ENCODE peak calls at places on chromosomes 11 and 22, in seven cellular contexts. L is uterus, K is fibroblast of lung, O is brain microvascular endothelial cell, U is cardiac muscle cell, R is GM23338, C is IMR-90. W is an unnamed sample.

GRCh38 chr11:59894616-59895015 is 16.0 kb downstream of the OOSP3 start:
- DNase-seq in L (no peak), U (no peak), C (no peak), O (no peak), R (no peak), K (no peak), W (no peak)

GRCh38 chr22:27223317-27224177 is 566.2 kb downstream of the MIAT start:
- DNase-seq in K (peak; percentile 100), O (peak; percentile 94), R (no peak), U (no peak), L (peak; percentile 39), C (peak; percentile 89), W (no peak)

GRCh38 chr22:28141614-28142013 is 222.6 kb upstream of the PITPNB start:
- DNase-seq in C (peak; percentile 77), K (peak; percentile 92), U (no peak), O (peak; percentile 50), L (no peak), R (no peak), W (no peak)

GRCh38 chr11:124865902-124866851 is 945 bp downstream of the ROBO3 start:
- DNase-seq in L (no peak), U (peak; percentile 70), C (peak; percentile 15), R (peak; percentile 69), K (peak; percentile 22), O (no peak), W (no peak)

GRCh38 chr11:123103326-123103980 is 41.5 kb upstream of the HSPA8 start:
- DNase-seq in K (peak; percentile 61), O (peak; percentile 46), C (peak; percentile 75), R (peak; percentile 73), L (peak; percentile 50), U (peak; percentile 70), W (peak; percentile 70)

GRCh38 chr11:19101803-19102520 is 15.0 kb upstream of the ZDHHC13 start:
- DNase-seq in K (peak; percentile 27), R (no peak), L (no peak), C (no peak), O (no peak), U (no peak), W (no peak)

GRCh38 chr11:4541071-4541470 is 3.9 kb upstream of the OR52M1 start:
- DNase-seq in C (no peak), K (no peak), O (no peak), U (no peak), R (no peak), L (no peak), W (no peak)

GRCh38 chr11:120168960-120169681 is 31.2 kb upstream of the TRIM29 start:
- DNase-seq in O (peak; percentile 42), K (peak; percentile 49), R (peak; percentile 89), U (peak; percentile 76), C (peak; percentile 45), L (peak; percentile 78), W (peak; percentile 65)

GRCh38 chr11:78821371-78822306 is 247.0 kb upstream of the NARS2 start:
- DNase-seq in U (no peak), K (peak; percentile 51), C (peak; percentile 88), L (no peak), O (no peak), R (no peak), W (no peak)

GRCh38 chr11:72257551-72257950 is 13.6 kb upstream of the PHOX2A start:
- DNase-seq in C (no peak), L (no peak), O (no peak), U (no peak), R (no peak), K (peak; percentile 19), W (no peak)

GRCh38 chr22:41838842-41839618 is 6.1 kb downstream of the SREBF2 start:
- DNase-seq in R (no peak), K (no peak), C (no peak), L (no peak), U (no peak), O (no peak), W (no peak)

GRCh38 chr11:27427183-27427980 is 45.2 kb downstream of the LGR4 start:
- DNase-seq in L (no peak), K (peak; percentile 78), U (no peak), O (no peak), C (peak; percentile 34), R (peak; percentile 42), W (no peak)

GRCh38 chr11:3855808-3856491 is 486 bp downstream of the STIM1 start:
- DNase-seq in C (no peak), U (peak; percentile 51), K (peak; percentile 21), R (peak; percentile 58), O (no peak), L (peak; percentile 48), W (peak; percentile 77)

GRCh38 chr11:2194877-2195755 is 23.5 kb upstream of the TH start:
- DNase-seq in U (peak; percentile 63), R (peak; percentile 76), O (peak; percentile 9), C (peak; percentile 6), L (no peak), K (peak; percentile 5), W (no peak)

GRCh38 chr11:2897048-2897447 is 11.5 kb upstream of the CDKN1C start:
- DNase-seq in O (no peak), L (no peak), K (no peak), U (no peak), C (no peak), R (no peak), W (no peak)

GRCh38 chr22:47445716-47446290 is 683.4 kb downstream of the TBC1D22A start:
- DNase-seq in U (no peak), R (no peak), K (no peak), O (no peak), C (no peak), L (no peak), W (no peak)

GRCh38 chr11:124329787-124330478 is 9.9 kb upstream of the OR8D2 start:
- DNase-seq in L (no peak), U (no peak), K (peak; percentile 7), C (peak; percentile 2), O (no peak), R (peak; percentile 2), W (no peak)

GRCh38 chr22:46150615-46151423 is 493 bp downstream of the PPARA start:
- DNase-seq in O (no peak), L (peak; percentile 47), U (no peak), R (peak; percentile 39), C (no peak), K (no peak), W (peak; percentile 50)

GRCh38 chr11:111691731-111692130 is 74.5 kb downstream of the PPP2R1B start:
- DNase-seq in L (no peak), O (no peak), R (no peak), U (no peak), C (no peak), K (no peak), W (no peak)

GRCh38 chr11:42524534-42525227 is 787.1 kb upstream of the API5 start:
- DNase-seq in K (peak; percentile 81), R (peak; percentile 82), O (peak; percentile 66), C (no peak), U (peak; percentile 85), L (peak; percentile 13), W (peak; percentile 27)

GRCh38 chr11:18981897-18982296 is 42.7 kb upstream of the MRGPRX1 start:
- DNase-seq in O (no peak), R (no peak), U (no peak), C (no peak), L (no peak), K (no peak), W (no peak)

GRCh38 chr11:79485694-79486093 is 44.9 kb upstream of the TENM4 start:
- DNase-seq in O (no peak), R (peak; percentile 68), L (no peak), U (no peak), C (no peak), K (no peak), W (no peak)

GRCh38 chr22:28435271-28435825 is 244.3 kb downstream of the TTC28 start:
- DNase-seq in R (peak; percentile 18), U (no peak), C (no peak), K (no peak), O (no peak), L (no peak), W (peak; percentile 60)

GRCh38 chr11:68312780-68313573 is 586 bp downstream of the LRP5 start:
- DNase-seq in C (no peak), K (peak; percentile 27), L (no peak), U (peak; percentile 51), O (no peak), R (peak; percentile 47), W (no peak)

GRCh38 chr11:110828086-110828485 is 115.8 kb upstream of the ARHGAP20 start:
- DNase-seq in C (no peak), U (no peak), L (no peak), O (no peak), K (peak; percentile 63), R (no peak), W (no peak)

GRCh38 chr11:44280257-44280656 is 29.7 kb downstream of the ALX4 start:
- DNase-seq in L (no peak), O (no peak), K (no peak), C (no peak), U (no peak), R (no peak), W (no peak)

GRCh38 chr22:37547249-37547741 is 13.0 kb upstream of the CDC42EP1 start:
- DNase-seq in U (no peak), O (no peak), L (no peak), K (no peak), R (no peak), C (no peak), W (no peak)

GRCh38 chr11:1084561-1085439 is 10.1 kb downstream of the MUC2 start:
- DNase-seq in C (no peak), L (no peak), K (no peak), O (no peak), U (no peak), R (no peak), W (no peak)
- H3K27me3 ChIP-seq in C (no peaks in the 10 kb centered on the region), L (no peaks in the 10 kb centered on the region), K (no peaks in the 10 kb centered on the region), O (no peaks in the 10 kb centered on the region), U (no peaks in the 10 kb centered on the region), R (no peaks in the 10 kb centered on the region), W (no peaks in the 10 kb centered on the region)

GRCh38 chr11:94521684-94522083 is 9.4 kb downstream of the C11orf97 start:
- DNase-seq in U (no peak), C (no peak), K (no peak), O (peak; percentile 29), R (peak; percentile 74), L (no peak), W (no peak)
- TF ChIP-seq CTCF in U (peak; percentile 55), C (peak; percentile 46), K (peak; percentile 40), O (peak; percentile 73), R (peak; percentile 63), L (no peak), W (no peak)

DNA sequence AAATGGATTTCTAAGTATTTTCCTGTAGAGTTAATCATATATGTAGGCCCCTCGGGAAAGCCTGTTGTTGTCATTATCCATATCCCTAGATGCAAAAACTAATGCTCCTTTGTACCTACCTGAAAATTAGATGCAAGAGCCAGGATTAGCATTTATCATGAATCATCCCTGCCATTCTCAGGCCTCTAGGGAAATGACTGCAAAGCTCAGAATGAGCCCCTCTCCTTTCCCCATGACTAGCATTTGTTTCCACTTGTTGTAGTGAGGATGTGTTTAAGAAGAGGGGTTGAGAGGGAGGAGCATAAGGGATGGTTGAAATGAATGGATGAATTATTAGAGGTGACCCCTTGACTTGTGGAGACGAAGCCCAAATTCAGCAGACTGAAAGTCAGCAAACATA is 537.9 kb downstream of the NTM start:
- DNase-seq in K (no peak), O (no peak), U (no peak), C (no peak), R (no peak), L (no peak), W (no peak)
- H3K27me3 ChIP-seq in K (no peaks in the 10 kb centered on the region), O (no peaks in the 10 kb centered on the region), U (peaks cover 79% of the 10 kb centered on the region), C (no peaks in the 10 kb centered on the region), R (peaks cover 10% of the 10 kb centered on the region), L (peaks cover 7% of the 10 kb centered on the region), W (peaks cover 6% of the 10 kb centered on the region)

DNA sequence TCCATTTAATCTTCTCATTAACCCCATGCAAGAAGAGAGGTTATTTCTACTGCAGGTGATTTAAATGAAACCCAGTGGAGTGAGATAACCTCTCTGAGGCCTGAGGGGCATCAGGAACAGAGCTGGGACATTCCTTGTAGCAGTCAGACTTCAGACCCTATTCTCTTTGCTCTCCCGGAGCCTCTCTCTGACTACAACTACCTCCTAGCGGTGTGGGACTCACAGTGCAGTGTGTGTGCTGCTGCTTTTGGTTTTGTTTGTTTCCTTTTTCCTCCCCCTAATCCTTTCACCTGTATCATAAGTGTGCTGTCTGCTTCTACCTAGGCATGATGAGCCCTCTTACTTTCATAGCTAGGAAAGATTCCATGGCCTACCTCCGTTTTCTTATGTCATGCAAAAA is 769.6 kb downstream of the NTM start:
- DNase-seq in K (no peak), O (no peak), U (peak; percentile 10), L (no peak), C (no peak), R (peak; percentile 60), W (no peak)
- TF ChIP-seq CTCF in K (no peak), O (no peak), U (no peak), L (no peak), C (no peak), R (peak; percentile 39), W (no peak)